ENCODE peak calls at places on chromosomes 3 and 15, in six cellular contexts. One of them, this sample, is unnamed. For H3K4me1, the result is how much of the 10 kb centered on the place peaks cover.

GRCh38 chr15:50907866-50908208 is 646 bp upstream of the AP4E1 start:
- DNase-seq in suprapubic skin: no peak
- DNase-seq in CD8-positive, alpha-beta T cell: peak
- DNase-seq in mucosa of descending colon: peak
- DNase-seq in esophagus muscularis mucosa: no peak
- DNase-seq in adrenal gland: peak
- DNase-seq in this sample: peak

GRCh38 chr3:167100651-167101050 is 279.4 kb downstream of the ZBBX start:
- DNase-seq in suprapubic skin: no peak
- DNase-seq in CD8-positive, alpha-beta T cell: no peak
- DNase-seq in mucosa of descending colon: no peak
- DNase-seq in esophagus muscularis mucosa: no peak
- DNase-seq in adrenal gland: no peak
- DNase-seq in this sample: no peak

GRCh38 chr3:25834346-25834745 is 44.5 kb downstream of the OXSM start:
- DNase-seq in suprapubic skin: no peak
- DNase-seq in CD8-positive, alpha-beta T cell: no peak
- DNase-seq in mucosa of descending colon: no peak
- DNase-seq in esophagus muscularis mucosa: no peak
- DNase-seq in adrenal gland: no peak
- DNase-seq in this sample: no peak

GRCh38 chr3:130725746-130726145 is 20.9 kb downstream of the PIK3R4 start:
- DNase-seq in suprapubic skin: no peak
- DNase-seq in CD8-positive, alpha-beta T cell: no peak
- DNase-seq in mucosa of descending colon: no peak
- DNase-seq in esophagus muscularis mucosa: no peak
- DNase-seq in adrenal gland: no peak
- DNase-seq in this sample: no peak

GRCh38 chr3:55300701-55301100 is 186.4 kb downstream of the WNT5A start:
- DNase-seq in suprapubic skin: no peak
- DNase-seq in CD8-positive, alpha-beta T cell: no peak
- DNase-seq in mucosa of descending colon: no peak
- DNase-seq in esophagus muscularis mucosa: no peak
- DNase-seq in adrenal gland: no peak
- DNase-seq in this sample: no peak

GRCh38 chr15:48937886-48938285 is 25.8 kb downstream of the SHC4 start:
- DNase-seq in suprapubic skin: no peak
- DNase-seq in CD8-positive, alpha-beta T cell: no peak
- DNase-seq in mucosa of descending colon: no peak
- DNase-seq in esophagus muscularis mucosa: no peak
- DNase-seq in adrenal gland: no peak
- DNase-seq in this sample: no peak

GRCh38 chr15:38520035-38520434 is 44.6 kb downstream of the RASGRP1 start:
- DNase-seq in suprapubic skin: no peak
- DNase-seq in CD8-positive, alpha-beta T cell: no peak
- DNase-seq in mucosa of descending colon: no peak
- DNase-seq in esophagus muscularis mucosa: peak
- DNase-seq in adrenal gland: no peak
- DNase-seq in this sample: no peak

GRCh38 chr3:191329654-191330308 is 545 bp downstream of the UTS2B start:
- DNase-seq in suprapubic skin: peak
- DNase-seq in CD8-positive, alpha-beta T cell: no peak
- DNase-seq in mucosa of descending colon: peak
- DNase-seq in esophagus muscularis mucosa: no peak
- DNase-seq in adrenal gland: peak
- DNase-seq in this sample: peak

GRCh38 chr3:83738202-83738601 is 1220.6 kb upstream of the CADM2 start:
- DNase-seq in suprapubic skin: no peak
- DNase-seq in CD8-positive, alpha-beta T cell: no peak
- DNase-seq in mucosa of descending colon: no peak
- DNase-seq in esophagus muscularis mucosa: no peak
- DNase-seq in adrenal gland: no peak
- DNase-seq in this sample: no peak

GRCh38 chr3:171282041-171282440 is 178.2 kb downstream of the TNIK start:
- DNase-seq in suprapubic skin: no peak
- DNase-seq in CD8-positive, alpha-beta T cell: no peak
- DNase-seq in mucosa of descending colon: no peak
- DNase-seq in esophagus muscularis mucosa: no peak
- DNase-seq in adrenal gland: peak
- DNase-seq in this sample: no peak

GRCh38 chr3:41162541-41162940 is 36.8 kb upstream of the CTNNB1 start:
- DNase-seq in suprapubic skin: no peak
- DNase-seq in CD8-positive, alpha-beta T cell: no peak
- DNase-seq in mucosa of descending colon: no peak
- DNase-seq in esophagus muscularis mucosa: no peak
- DNase-seq in adrenal gland: no peak
- DNase-seq in this sample: no peak

GRCh38 chr3:11238057-11238456 is 34.1 kb upstream of the ATG7 start:
- DNase-seq in suprapubic skin: no peak
- DNase-seq in CD8-positive, alpha-beta T cell: no peak
- DNase-seq in mucosa of descending colon: no peak
- DNase-seq in esophagus muscularis mucosa: no peak
- DNase-seq in adrenal gland: no peak
- DNase-seq in this sample: no peak

GRCh38 chr15:70535071-70535954 is 228.0 kb downstream of the UACA start:
- DNase-seq in suprapubic skin: peak
- DNase-seq in CD8-positive, alpha-beta T cell: peak
- DNase-seq in mucosa of descending colon: peak
- DNase-seq in esophagus muscularis mucosa: no peak
- DNase-seq in adrenal gland: no peak
- DNase-seq in this sample: no peak

GRCh38 chr3:21326704-21327103 is 424.3 kb downstream of the ZNF385D start:
- DNase-seq in suprapubic skin: no peak
- DNase-seq in CD8-positive, alpha-beta T cell: no peak
- DNase-seq in mucosa of descending colon: no peak
- DNase-seq in esophagus muscularis mucosa: no peak
- DNase-seq in adrenal gland: no peak
- DNase-seq in this sample: no peak

GRCh38 chr3:134077649-134078081 is 47.9 kb upstream of the SLCO2A1 start:
- DNase-seq in suprapubic skin: peak
- DNase-seq in CD8-positive, alpha-beta T cell: no peak
- DNase-seq in mucosa of descending colon: no peak
- DNase-seq in esophagus muscularis mucosa: peak
- DNase-seq in adrenal gland: no peak
- DNase-seq in this sample: no peak

GRCh38 chr3:171347017-171347979 is 112.9 kb downstream of the TNIK start:
- DNase-seq in suprapubic skin: no peak
- DNase-seq in CD8-positive, alpha-beta T cell: no peak
- DNase-seq in mucosa of descending colon: no peak
- DNase-seq in esophagus muscularis mucosa: no peak
- DNase-seq in adrenal gland: peak
- DNase-seq in this sample: no peak

GRCh38 chr15:34109775-34110663 is 8.1 kb downstream of the PGBD4 start:
- DNase-seq in suprapubic skin: no peak
- DNase-seq in CD8-positive, alpha-beta T cell: no peak
- DNase-seq in mucosa of descending colon: peak
- DNase-seq in esophagus muscularis mucosa: no peak
- DNase-seq in adrenal gland: no peak
- DNase-seq in this sample: peak

GRCh38 chr15:89417206-89417725 is 79.1 kb downstream of the RHCG start:
- DNase-seq in suprapubic skin: no peak
- DNase-seq in CD8-positive, alpha-beta T cell: no peak
- DNase-seq in mucosa of descending colon: no peak
- DNase-seq in esophagus muscularis mucosa: no peak
- DNase-seq in adrenal gland: no peak
- DNase-seq in this sample: no peak

GRCh38 chr15:80265021-80265420 is 13.0 kb upstream of the CTXND1 start:
- DNase-seq in suprapubic skin: no peak
- DNase-seq in CD8-positive, alpha-beta T cell: no peak
- DNase-seq in mucosa of descending colon: no peak
- DNase-seq in esophagus muscularis mucosa: no peak
- DNase-seq in adrenal gland: no peak
- DNase-seq in this sample: no peak

GRCh38 chr3:38623539-38623938 is 25.9 kb downstream of the SCN5A start:
- DNase-seq in suprapubic skin: no peak
- DNase-seq in CD8-positive, alpha-beta T cell: no peak
- DNase-seq in mucosa of descending colon: no peak
- DNase-seq in esophagus muscularis mucosa: no peak
- DNase-seq in adrenal gland: no peak
- DNase-seq in this sample: no peak

GRCh38 chr15:42165081-42165480 is 8.6 kb upstream of the PLA2G4F start:
- DNase-seq in suprapubic skin: no peak
- DNase-seq in CD8-positive, alpha-beta T cell: no peak
- DNase-seq in mucosa of descending colon: no peak
- DNase-seq in esophagus muscularis mucosa: no peak
- DNase-seq in adrenal gland: no peak
- DNase-seq in this sample: no peak

GRCh38 chr3:28590216-28590615 is 241.6 kb upstream of the AZI2 start:
- DNase-seq in suprapubic skin: no peak
- DNase-seq in CD8-positive, alpha-beta T cell: no peak
- DNase-seq in mucosa of descending colon: peak
- DNase-seq in esophagus muscularis mucosa: no peak
- DNase-seq in adrenal gland: no peak
- DNase-seq in this sample: peak
- H3K4me3 ChIP-seq in suprapubic skin: no peak
- H3K4me3 ChIP-seq in CD8-positive, alpha-beta T cell: no peak
- H3K4me3 ChIP-seq in mucosa of descending colon: no peak
- H3K4me3 ChIP-seq in esophagus muscularis mucosa: peak
- H3K4me3 ChIP-seq in adrenal gland: no peak
- H3K4me3 ChIP-seq in this sample: no peak

GRCh38 chr3:112778298-112779008 is 68.2 kb downstream of the CD200R1L start:
- DNase-seq in suprapubic skin: no peak
- DNase-seq in CD8-positive, alpha-beta T cell: no peak
- DNase-seq in mucosa of descending colon: no peak
- DNase-seq in esophagus muscularis mucosa: no peak
- DNase-seq in adrenal gland: no peak
- DNase-seq in this sample: no peak
- H3K4me1 ChIP-seq in suprapubic skin: half or more
- H3K4me1 ChIP-seq in CD8-positive, alpha-beta T cell: under half
- H3K4me1 ChIP-seq in mucosa of descending colon: under half
- H3K4me1 ChIP-seq in esophagus muscularis mucosa: under half
- H3K4me1 ChIP-seq in adrenal gland: under half
- H3K4me1 ChIP-seq in this sample: under half

GRCh38 chr15:82793737-82794136 is 12.1 kb downstream of the FSD2 start:
- DNase-seq in suprapubic skin: no peak
- DNase-seq in CD8-positive, alpha-beta T cell: no peak
- DNase-seq in mucosa of descending colon: no peak
- DNase-seq in esophagus muscularis mucosa: no peak
- DNase-seq in adrenal gland: no peak
- DNase-seq in this sample: no peak

GRCh38 chr15:82792068-82792467 is 13.8 kb downstream of the FSD2 start:
- DNase-seq in suprapubic skin: no peak
- DNase-seq in CD8-positive, alpha-beta T cell: no peak
- DNase-seq in mucosa of descending colon: no peak
- DNase-seq in esophagus muscularis mucosa: no peak
- DNase-seq in adrenal gland: no peak
- DNase-seq in this sample: no peak

GRCh38 chr15:82789491-82789890 is 16.4 kb downstream of the FSD2 start:
- DNase-seq in suprapubic skin: no peak
- DNase-seq in CD8-positive, alpha-beta T cell: no peak
- DNase-seq in mucosa of descending colon: no peak
- DNase-seq in esophagus muscularis mucosa: no peak
- DNase-seq in adrenal gland: no peak
- DNase-seq in this sample: no peak

GRCh38 chr15:82790321-82790720 is 15.5 kb downstream of the FSD2 start:
- DNase-seq in suprapubic skin: no peak
- DNase-seq in CD8-positive, alpha-beta T cell: no peak
- DNase-seq in mucosa of descending colon: peak
- DNase-seq in esophagus muscularis mucosa: no peak
- DNase-seq in adrenal gland: no peak
- DNase-seq in this sample: no peak

DNA sequence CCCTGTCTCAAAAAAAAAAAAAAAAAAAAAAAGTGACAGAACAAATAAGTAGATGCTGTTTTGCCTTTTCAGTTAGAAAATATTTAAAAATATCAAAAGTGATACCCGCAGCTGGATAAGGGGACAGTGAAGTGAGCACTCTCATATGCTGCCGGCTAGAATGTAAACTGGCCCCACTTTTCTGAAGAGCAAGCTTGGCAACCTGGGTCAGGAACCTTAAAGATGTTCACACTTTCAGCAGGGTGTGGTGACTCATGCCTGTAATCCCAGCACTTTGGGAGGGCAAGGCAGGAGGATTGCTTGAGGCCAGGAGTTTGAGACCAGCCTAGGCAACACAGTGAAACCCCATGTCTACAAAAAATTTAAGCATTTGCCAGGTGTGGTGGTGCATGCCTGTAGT is 17.4 kb downstream of the FSD2 start:
- DNase-seq in suprapubic skin: no peak
- DNase-seq in CD8-positive, alpha-beta T cell: no peak
- DNase-seq in mucosa of descending colon: no peak
- DNase-seq in esophagus muscularis mucosa: no peak
- DNase-seq in adrenal gland: no peak
- DNase-seq in this sample: no peak
- H3K4me3 ChIP-seq in suprapubic skin: no peak
- H3K4me3 ChIP-seq in CD8-positive, alpha-beta T cell: no peak
- H3K4me3 ChIP-seq in mucosa of descending colon: no peak
- H3K4me3 ChIP-seq in esophagus muscularis mucosa: no peak
- H3K4me3 ChIP-seq in adrenal gland: no peak
- H3K4me3 ChIP-seq in this sample: no peak

GRCh38 chr15:90421527-90421926 is 33.5 kb downstream of the IQGAP1 start:
- DNase-seq in suprapubic skin: no peak
- DNase-seq in CD8-positive, alpha-beta T cell: no peak
- DNase-seq in mucosa of descending colon: no peak
- DNase-seq in esophagus muscularis mucosa: no peak
- DNase-seq in adrenal gland: no peak
- DNase-seq in this sample: no peak

GRCh38 chr15:90419738-90420487 is 31.9 kb downstream of the IQGAP1 start:
- DNase-seq in suprapubic skin: no peak
- DNase-seq in CD8-positive, alpha-beta T cell: no peak
- DNase-seq in mucosa of descending colon: no peak
- DNase-seq in esophagus muscularis mucosa: no peak
- DNase-seq in adrenal gland: no peak
- DNase-seq in this sample: no peak

GRCh38 chr15:90418627-90419026 is 30.6 kb downstream of the IQGAP1 start:
- DNase-seq in suprapubic skin: no peak
- DNase-seq in CD8-positive, alpha-beta T cell: no peak
- DNase-seq in mucosa of descending colon: no peak
- DNase-seq in esophagus muscularis mucosa: no peak
- DNase-seq in adrenal gland: no peak
- DNase-seq in this sample: no peak

GRCh38 chr15:90420488-90420850 is 32.4 kb downstream of the IQGAP1 start:
- DNase-seq in suprapubic skin: no peak
- DNase-seq in CD8-positive, alpha-beta T cell: no peak
- DNase-seq in mucosa of descending colon: no peak
- DNase-seq in esophagus muscularis mucosa: no peak
- DNase-seq in adrenal gland: no peak
- DNase-seq in this sample: no peak

GRCh38 chr15:90419202-90419601 is 31.2 kb downstream of the IQGAP1 start:
- DNase-seq in suprapubic skin: no peak
- DNase-seq in CD8-positive, alpha-beta T cell: no peak
- DNase-seq in mucosa of descending colon: no peak
- DNase-seq in esophagus muscularis mucosa: no peak
- DNase-seq in adrenal gland: no peak
- DNase-seq in this sample: no peak
- H3K4me1 ChIP-seq in suprapubic skin: half or more
- H3K4me1 ChIP-seq in CD8-positive, alpha-beta T cell: under half
- H3K4me1 ChIP-seq in mucosa of descending colon: under half
- H3K4me1 ChIP-seq in esophagus muscularis mucosa: half or more
- H3K4me1 ChIP-seq in adrenal gland: half or more
- H3K4me1 ChIP-seq in this sample: under half

GRCh38 chr3:48285675-48286074 is 44.8 kb downstream of the ZNF589 start:
- DNase-seq in suprapubic skin: no peak
- DNase-seq in CD8-positive, alpha-beta T cell: no peak
- DNase-seq in mucosa of descending colon: no peak
- DNase-seq in esophagus muscularis mucosa: no peak
- DNase-seq in adrenal gland: no peak
- DNase-seq in this sample: no peak
- H3K4me3 ChIP-seq in suprapubic skin: no peak
- H3K4me3 ChIP-seq in CD8-positive, alpha-beta T cell: no peak
- H3K4me3 ChIP-seq in mucosa of descending colon: no peak
- H3K4me3 ChIP-seq in esophagus muscularis mucosa: no peak
- H3K4me3 ChIP-seq in adrenal gland: no peak
- H3K4me3 ChIP-seq in this sample: no peak